ENCODE peak calls at places on chromosomes 12 and 14, in nine cellular contexts. S is esophagus muscularis mucosa, B is AG09309, L is body of pancreas, X is aorta, T is psoas muscle, Y is neuronal stem cell, R is brain microvascular endothelial cell, Q is OCI-LY7. A is an unnamed sample.

GRCh38 chr12:19741132-19741489 is 301.8 kb downstream of the AEBP2 start:
- DNase-seq in Y (no peak), S (no peak), X (no peak), L (no peak), R (no peak), Q (no peak), T (no peak), B (no peak), A (no peak)

GRCh38 chr12:64092507-64092906 is 129.6 kb downstream of the KICS2 start:
- DNase-seq in B (no peak), Y (no peak), X (no peak), R (no peak), S (no peak), Q (no peak), L (no peak), T (no peak), A (no peak)

GRCh38 chr14:71193663-71194062 is 286.4 kb downstream of the PCNX1 start:
- DNase-seq in B (no peak), X (no peak), Q (no peak), S (no peak), Y (no peak), R (no peak), T (no peak), L (no peak), A (no peak)

GRCh38 chr12:70919597-70920035 is 922 bp downstream of the PTPRR start:
- DNase-seq in T (no peak), B (no peak), Y (peak), L (no peak), Q (no peak), S (no peak), R (no peak), X (no peak), A (no peak)

GRCh38 chr12:104496336-104496735 is 39.6 kb downstream of the CHST11 start:
- DNase-seq in Y (no peak), T (no peak), R (no peak), L (no peak), Q (no peak), X (no peak), B (no peak), S (no peak), A (no peak)

GRCh38 chr14:104769324-104770071 is 16.6 kb downstream of the SIVA1 start:
- DNase-seq in R (no peak), B (no peak), X (no peak), L (no peak), Q (no peak), T (no peak), S (no peak), Y (no peak), A (no peak)

GRCh38 chr12:115155665-115156645 is 472.0 kb upstream of the TBX3 start:
- DNase-seq in T (no peak), S (peak), B (peak), Y (no peak), L (no peak), R (peak), X (no peak), Q (no peak), A (peak)

GRCh38 chr12:47636908-47637780 is 68.7 kb downstream of the RPAP3 start:
- DNase-seq in Q (peak), X (peak), L (peak), T (peak), S (no peak), Y (no peak), R (peak), B (no peak), A (no peak)

GRCh38 chr12:106214576-106214975 is 33.2 kb downstream of the CKAP4 start:
- DNase-seq in R (no peak), Q (no peak), Y (no peak), S (no peak), L (no peak), T (no peak), B (no peak), X (no peak), A (no peak)

GRCh38 chr14:104967414-104968152 is 10.6 kb downstream of the AHNAK2 start:
- DNase-seq in L (no peak), B (no peak), T (peak), R (no peak), S (no peak), Y (no peak), X (peak), Q (no peak), A (no peak)

GRCh38 chr12:19886805-19887105 is 447.5 kb downstream of the AEBP2 start:
- DNase-seq in S (no peak), X (no peak), Y (no peak), B (no peak), Q (no peak), T (no peak), R (no peak), L (no peak), A (no peak)

GRCh38 chr12:68835333-68835908 is 27.4 kb downstream of the MDM2 start:
- DNase-seq in L (no peak), T (no peak), B (no peak), Q (no peak), R (no peak), S (no peak), Y (no peak), X (no peak), A (no peak)

GRCh38 chr14:105889666-105890473 is 363.5 kb downstream of the TMEM121 start:
- DNase-seq in L (peak), S (no peak), Q (no peak), Y (no peak), T (peak), R (no peak), B (no peak), X (peak), A (no peak)

GRCh38 chr12:123471374-123472068 is 13.6 kb downstream of the SNRNP35 start:
- DNase-seq in X (no peak), B (peak), L (no peak), Q (no peak), Y (no peak), R (peak), S (no peak), T (no peak), A (peak)

GRCh38 chr14:102256691-102257090 is 48.3 kb downstream of the MOK start:
- DNase-seq in Q (no peak), L (no peak), S (no peak), R (no peak), X (no peak), B (no peak), T (no peak), Y (no peak), A (no peak)

GRCh38 chr12:116977465-116978380 is 67.0 kb downstream of the FBXW8 start:
- DNase-seq in T (no peak), L (no peak), R (no peak), Q (peak), S (no peak), X (no peak), B (no peak), Y (no peak), A (no peak)

GRCh38 chr14:95463173-95463901 is 53.1 kb downstream of the SYNE3 start:
- DNase-seq in Y (no peak), T (peak), B (no peak), R (no peak), X (no peak), S (no peak), L (no peak), Q (peak), A (no peak)

GRCh38 chr12:55610598-55610997 is 26.1 kb upstream of the OR10P1 start:
- DNase-seq in S (no peak), Q (no peak), L (no peak), X (no peak), T (no peak), R (no peak), B (no peak), Y (no peak), A (no peak)

GRCh38 chr12:67716817-67717216 is 68.3 kb downstream of the DYRK2 start:
- DNase-seq in B (no peak), Q (no peak), S (no peak), L (no peak), T (no peak), R (no peak), X (no peak), Y (no peak), A (no peak)

GRCh38 chr14:99055816-99056215 is 216.2 kb downstream of the BCL11B start:
- DNase-seq in T (no peak), Y (no peak), X (no peak), B (no peak), R (no peak), S (no peak), L (no peak), Q (no peak), A (no peak)

GRCh38 chr14:84272290-84272721 is 1257.6 kb upstream of the FLRT2 start:
- DNase-seq in Q (no peak), T (no peak), X (no peak), L (no peak), S (no peak), R (peak), B (no peak), Y (no peak), A (no peak)

GRCh38 chr12:53223391-53224267 is 8.4 kb downstream of the RARG start:
- DNase-seq in L (no peak), R (peak), X (peak), S (no peak), Q (no peak), B (no peak), T (no peak), Y (no peak), A (no peak)

GRCh38 chr14:28902930-28903329 is 136.3 kb downstream of the FOXG1 start:
- DNase-seq in T (no peak), S (no peak), B (no peak), X (no peak), Y (no peak), R (no peak), Q (no peak), L (no peak), A (no peak)

GRCh38 chr14:56829151-56829550 is 18.9 kb upstream of the OTX2 start:
- DNase-seq in R (no peak), X (no peak), T (no peak), Q (no peak), S (no peak), L (no peak), Y (no peak), B (no peak), A (no peak)

GRCh38 chr14:49593016-49593415 is 5.7 kb upstream of the LRR1 start:
- DNase-seq in Y (no peak), B (no peak), L (no peak), R (peak), Q (no peak), S (no peak), X (no peak), T (no peak), A (no peak)

GRCh38 chr14:100384819-100385813 is 62.0 kb downstream of the SLC25A47 start:
- DNase-seq in L (no peak), Y (no peak), X (no peak), Q (peak), B (no peak), S (no peak), R (peak), T (no peak), A (peak)

GRCh38 chr12:43736921-43737440 is 21.6 kb downstream of the PUS7L start:
- DNase-seq in Q (no peak), S (no peak), Y (no peak), R (no peak), B (no peak), L (no peak), X (no peak), T (no peak), A (no peak)

GRCh38 chr14:99792551-99793212 is 531 bp upstream of the EML1 start:
- DNase-seq in S (no peak), T (peak), R (no peak), X (peak), Q (no peak), Y (no peak), L (peak), B (no peak), A (no peak)

GRCh38 chr12:46664771-46665287 is 161.0 kb downstream of the SLC38A4 start:
- DNase-seq in T (no peak), Y (no peak), Q (no peak), X (no peak), L (no peak), B (peak), R (peak), S (no peak), A (peak)

GRCh38 chr12:50790081-50790480 is 26.2 kb downstream of the ATF1 start:
- DNase-seq in Q (no peak), L (no peak), T (no peak), X (no peak), B (no peak), S (no peak), Y (no peak), R (no peak), A (no peak)

GRCh38 chr12:22477166-22477893 is 67.0 kb downstream of the C2CD5 start:
- DNase-seq in Q (no peak), R (peak), X (no peak), Y (no peak), S (no peak), T (no peak), L (no peak), B (peak), A (peak)

GRCh38 chr14:35897616-35898111 is 71.5 kb downstream of the BRMS1L start:
- DNase-seq in L (no peak), S (no peak), R (no peak), Y (peak), T (no peak), Q (no peak), B (no peak), X (no peak), A (no peak)

GRCh38 chr12:46983959-46984833 is 95.2 kb upstream of the PCED1B start:
- DNase-seq in X (no peak), Q (peak), L (peak), Y (peak), T (no peak), B (no peak), S (no peak), R (peak), A (no peak)

GRCh38 chr12:56520025-56520810 is 1.4 kb upstream of the RBMS2 start:
- DNase-seq in S (no peak), B (no peak), Q (no peak), T (no peak), R (no peak), X (no peak), Y (no peak), L (no peak), A (no peak)

GRCh38 chr12:66156654-66157053 is 13.1 kb downstream of the TMBIM4 start:
- DNase-seq in X (no peak), S (no peak), B (no peak), Y (no peak), R (peak), T (no peak), Q (no peak), L (no peak), A (no peak)

GRCh38 chr12:1099158-1099557 is 108.1 kb downstream of the ERC1 start:
- DNase-seq in R (no peak), T (no peak), Y (no peak), B (no peak), Q (no peak), S (no peak), X (no peak), L (no peak), A (no peak)

GRCh38 chr14:96512122-96512521 is 9.9 kb downstream of the PAPOLA start:
- DNase-seq in X (no peak), B (no peak), L (no peak), R (no peak), Q (no peak), S (no peak), Y (no peak), T (no peak), A (no peak)
- H3K4me3 ChIP-seq in X (no peak), B (no peak), L (no peak), R (no peak), Q (no peak), S (no peak), Y (no peak), T (peak), A (no peak)

DNA sequence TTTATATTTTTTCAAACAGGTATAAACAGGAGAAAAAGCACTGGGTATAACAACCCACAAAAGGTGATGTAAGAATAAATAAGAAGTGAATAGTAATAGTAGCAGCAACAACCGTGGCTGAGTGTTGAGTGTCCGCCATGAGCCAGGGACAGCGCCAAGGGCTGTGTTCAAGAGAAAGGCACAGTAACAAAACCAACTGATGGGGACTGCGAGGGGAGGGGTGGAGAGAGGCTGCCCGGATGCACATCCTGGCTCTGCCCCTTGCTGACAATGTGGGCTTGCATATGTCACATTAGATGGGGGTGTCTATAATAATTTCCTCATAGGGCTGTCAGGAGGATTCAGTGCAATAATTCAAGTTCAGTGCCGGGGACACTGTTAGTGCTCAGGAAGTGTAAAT is 912.4 kb downstream of the VRK1 start:
- DNase-seq in R (no peak), B (no peak), X (no peak), S (no peak), T (no peak), L (no peak), Y (no peak), Q (no peak), A (no peak)
- H3K4me3 ChIP-seq in R (no peak), B (no peak), X (no peak), S (no peak), T (no peak), L (no peak), Y (no peak), Q (no peak), A (no peak)

GRCh38 chr12:11793896-11794295 is 144.4 kb downstream of the ETV6 start:
- DNase-seq in T (no peak), S (no peak), Q (no peak), L (peak), X (peak), Y (no peak), B (no peak), R (peak), A (no peak)
- H3K4me3 ChIP-seq in T (peak), S (peak), Q (no peak), L (no peak), X (peak), Y (no peak), B (no peak), R (no peak), A (no peak)

DNA sequence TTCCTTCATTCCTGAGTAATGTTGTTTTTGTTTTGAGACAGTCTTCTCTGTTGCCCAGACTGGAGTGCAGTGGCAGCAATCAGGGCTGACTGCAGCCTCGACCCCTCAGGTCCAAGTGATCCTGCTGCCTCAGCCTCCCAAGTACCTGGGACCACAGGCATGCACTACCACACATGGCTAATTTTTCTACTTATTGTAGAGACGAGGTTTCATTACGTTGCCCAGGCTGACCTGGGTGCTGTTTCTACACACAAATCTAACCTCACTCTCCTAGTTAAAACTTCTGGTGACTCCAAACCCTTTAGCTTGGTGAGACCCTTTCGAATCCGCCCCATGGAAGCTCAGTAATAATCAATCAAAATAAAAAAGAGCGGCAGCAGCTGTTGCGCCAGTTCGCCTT is 1.3 kb downstream of the TMEM116 start:
- DNase-seq in S (no peak), Y (no peak), X (no peak), L (no peak), T (no peak), R (no peak), Q (no peak), B (no peak), A (no peak)
- H3K4me3 ChIP-seq in S (peak), Y (no peak), X (no peak), L (no peak), T (peak), R (peak), Q (peak), B (no peak), A (no peak)

DNA sequence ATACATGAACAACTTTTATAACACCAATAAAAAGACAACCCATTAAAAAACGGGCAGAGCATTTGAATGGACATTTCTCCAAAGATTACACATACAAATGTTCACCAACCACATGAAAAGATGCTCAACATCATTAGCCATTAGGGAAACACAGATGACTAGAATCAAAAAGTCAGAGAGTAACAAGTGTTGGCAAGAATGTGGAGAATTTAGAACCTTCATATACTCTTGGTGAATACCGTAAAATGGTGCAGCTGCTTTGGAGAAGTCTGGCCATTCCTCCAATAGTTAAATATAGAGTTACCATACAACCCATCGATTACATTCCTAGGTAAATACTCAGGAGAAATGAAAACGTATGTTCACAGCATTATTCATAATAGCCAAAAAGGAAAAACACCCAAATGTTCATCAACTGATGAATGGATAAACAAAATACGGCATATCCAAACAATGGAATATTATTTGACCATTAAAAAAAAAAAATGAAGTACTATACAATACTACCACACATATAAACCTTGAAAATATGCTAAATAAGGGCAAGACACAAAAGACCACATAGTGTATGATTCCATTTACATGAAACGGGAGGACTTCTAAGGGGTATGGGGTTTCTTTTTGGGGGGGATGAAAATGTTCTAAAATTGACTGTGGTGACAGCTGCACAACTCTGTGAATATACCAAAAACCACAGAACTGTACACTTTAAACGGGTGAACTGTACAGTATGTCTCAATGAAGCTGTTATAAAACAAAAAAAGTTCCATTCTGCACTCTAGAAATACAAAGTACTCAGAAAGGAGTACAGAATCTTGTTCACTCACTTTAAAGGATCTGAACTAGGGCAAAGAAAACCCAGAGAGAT is 3.2 kb downstream of the CORO1C start:
- DNase-seq in Y (no peak), R (no peak), S (no peak), X (no peak), Q (no peak), B (no peak), L (no peak), T (no peak), A (no peak)
- H3K4me3 ChIP-seq in Y (no peak), R (peak), S (peak), X (no peak), Q (peak), B (peak), L (no peak), T (peak), A (peak)

A was measured in skeletal muscle cell.